ENCODE peak calls at places on chromosome 21, in nine cellular contexts. F is NCI-H1930, I is MV-4-11, L is HAP-1, D is C1 segment of cervical spinal cord, K is NAMALWA, R is hippocampal formation, J is T-helper 2 cell, O is A549. Q is an unnamed sample.

GRCh38 chr21:23223882-23224281 is 2225.7 kb downstream of the NCAM2 start:
- DNase-seq in F (no peak), I (no peak), L (peak), D (no peak), K (no peak), R (no peak), J (no peak), O (no peak), Q (no peak)

GRCh38 chr21:14911351-14911750 is 153.4 kb downstream of the NRIP1 start:
- DNase-seq in F (no peak), I (no peak), L (no peak), D (no peak), K (no peak), R (no peak), J (no peak), O (no peak), Q (no peak)

GRCh38 chr21:44576025-44576420 is 2.5 kb downstream of the KRTAP10-4 start:
- DNase-seq in F (no peak), I (no peak), L (no peak), D (no peak), K (no peak), R (no peak), J (no peak), O (no peak), Q (no peak)

GRCh38 chr21:38997756-38998155 is 185.5 kb downstream of the PSMG1 start:
- DNase-seq in F (no peak), I (peak), L (no peak), D (no peak), K (no peak), R (no peak), J (no peak), O (no peak), Q (no peak)

GRCh38 chr21:31334648-31335121 is 9.4 kb downstream of the TIAM1 start:
- DNase-seq in F (no peak), I (no peak), L (no peak), D (no peak), K (no peak), R (no peak), J (no peak), O (no peak), Q (no peak)

GRCh38 chr21:39094847-39095525 is 88.3 kb downstream of the PSMG1 start:
- DNase-seq in F (no peak), I (peak), L (no peak), D (no peak), K (no peak), R (no peak), J (no peak), O (peak), Q (no peak)

GRCh38 chr21:14687277-14687642 is 141.1 kb upstream of the SAMSN1 start:
- DNase-seq in F (no peak), I (peak), L (no peak), D (no peak), K (no peak), R (no peak), J (no peak), O (no peak), Q (no peak)

GRCh38 chr21:30882907-30883597 is 1.7 kb upstream of the KRTAP11-1 start:
- DNase-seq in F (no peak), I (no peak), L (no peak), D (no peak), K (no peak), R (no peak), J (no peak), O (no peak), Q (peak)

GRCh38 chr21:42636535-42636914 is 16.9 kb upstream of the PDE9A start:
- DNase-seq in F (no peak), I (peak), L (no peak), D (no peak), K (no peak), R (no peak), J (no peak), O (no peak), Q (peak)

GRCh38 chr21:33850401-33850800 is 65.2 kb downstream of the ATP5PO start:
- DNase-seq in F (no peak), I (no peak), L (no peak), D (no peak), K (no peak), R (no peak), J (no peak), O (no peak), Q (no peak)

GRCh38 chr21:16572032-16572431 is 842.2 kb downstream of the USP25 start:
- DNase-seq in F (no peak), I (no peak), L (no peak), D (no peak), K (no peak), R (no peak), J (no peak), O (no peak), Q (no peak)

GRCh38 chr21:28588997-28589396 is 403.7 kb downstream of the LTN1 start:
- DNase-seq in F (no peak), I (no peak), L (no peak), D (no peak), K (peak), R (no peak), J (no peak), O (no peak), Q (no peak)

Q was measured in MCF 10A.